ENCODE peak calls at places on chromosome 11, in five cellular contexts. C, E, U, J and H are unnamed samples.

GRCh38 chr11:93059074-93059957 is 89.9 kb downstream of the MTNR1B start:
- DNase-seq in C (no peak), E (no peak), U (no peak), J (no peak), H (no peak)

GRCh38 chr11:32987851-32988250 is 27.8 kb upstream of the DEPDC7 start:
- DNase-seq in C (no peak), E (no peak), U (no peak), J (peak; percentile 37), H (no peak)

GRCh38 chr11:65489706-65490310 is 9.0 kb upstream of the MALAT1 start:
- DNase-seq in C (no peak), E (no peak), U (no peak), J (peak; percentile 48), H (no peak)

GRCh38 chr11:114154271-114155047 is 94.9 kb downstream of the ZBTB16 start:
- DNase-seq in C (no peak), E (no peak), U (peak; percentile 81), J (no peak), H (peak; percentile 98)

GRCh38 chr11:126282361-126282741 is 542 bp upstream of the TIRAP start:
- DNase-seq in C (peak; percentile 72), E (no peak), U (peak; percentile 63), J (peak; percentile 34), H (no peak)

GRCh38 chr11:4181780-4182721 is 87.5 kb downstream of the RRM1 start:
- DNase-seq in C (no peak), E (peak; percentile 57), U (peak; percentile 83), J (peak; percentile 82), H (peak; percentile 94)

GRCh38 chr11:122721964-122722266 is 66.4 kb downstream of the UBASH3B start:
- DNase-seq in C (no peak), E (peak; percentile 16), U (no peak), J (no peak), H (no peak)

GRCh38 chr11:106344392-106344791 is 266.9 kb downstream of the AASDHPPT start:
- DNase-seq in C (no peak), E (no peak), U (no peak), J (no peak), H (no peak)

GRCh38 chr11:65695459-65696241 is 16.4 kb upstream of the KAT5 start:
- DNase-seq in C (no peak), E (peak; percentile 26), U (no peak), J (peak; percentile 91), H (no peak)

GRCh38 chr11:73173755-73174494 is 31.8 kb upstream of the FCHSD2 start:
- DNase-seq in C (peak; percentile 85), E (no peak), U (peak; percentile 95), J (peak; percentile 56), H (no peak)

GRCh38 chr11:5596611-5597201 is at the start of gene TRIM6:
- DNase-seq in C (peak; percentile 73), E (no peak), U (peak; percentile 54), J (peak; percentile 35), H (no peak)

GRCh38 chr11:9459573-9460321 is 1.1 kb upstream of the ZNF143 start:
- DNase-seq in C (no peak), E (peak; percentile 22), U (no peak), J (no peak), H (peak; percentile 87)

GRCh38 chr11:19193916-19194315 is 7.9 kb downstream of the CSRP3 start:
- DNase-seq in C (no peak), E (no peak), U (no peak), J (no peak), H (no peak)

GRCh38 chr11:65606876-65607613 is 7.0 kb downstream of the MAP3K11 start:
- DNase-seq in C (peak; percentile 95), E (peak; percentile 89), U (peak; percentile 70), J (peak; percentile 95), H (no peak)

GRCh38 chr11:27455667-27456066 is 16.9 kb downstream of the LGR4 start:
- DNase-seq in C (no peak), E (no peak), U (no peak), J (no peak), H (no peak)

GRCh38 chr11:21625982-21626381 is 566.9 kb upstream of the ANO5 start:
- DNase-seq in C (no peak), E (no peak), U (no peak), J (no peak), H (no peak)

GRCh38 chr11:45922425-45923082 is at the start of gene LARGE2:
- DNase-seq in C (no peak), E (no peak), U (no peak), J (peak; percentile 78), H (no peak)

GRCh38 chr11:64388911-64389310 is 29.9 kb downstream of the RPS6KA4 start:
- DNase-seq in C (no peak), E (no peak), U (no peak), J (no peak), H (no peak)

GRCh38 chr11:47689480-47689879 is 25.7 kb downstream of the AGBL2 start:
- DNase-seq in C (no peak), E (no peak), U (no peak), J (no peak), H (no peak)

GRCh38 chr11:1195690-1196515 is 27.0 kb upstream of the MUC5B start:
- DNase-seq in C (peak; percentile 58), E (no peak), U (no peak), J (no peak), H (no peak)

GRCh38 chr11:112288021-112288420 is 27.4 kb upstream of the PLET1 start:
- DNase-seq in C (no peak), E (no peak), U (no peak), J (no peak), H (no peak)

GRCh38 chr11:111793863-111794262 is 27.7 kb upstream of the PPP2R1B start:
- DNase-seq in C (no peak), E (no peak), U (peak; percentile 64), J (no peak), H (no peak)

GRCh38 chr11:134944131-134944530 is 532.1 kb upstream of the B3GAT1 start:
- DNase-seq in C (no peak), E (no peak), U (no peak), J (no peak), H (no peak)

GRCh38 chr11:68665471-68665870 is 18.9 kb upstream of the GAL start:
- DNase-seq in C (no peak), E (no peak), U (no peak), J (no peak), H (no peak)

GRCh38 chr11:37861671-37862070 is 1263.6 kb upstream of the RAG2 start:
- DNase-seq in C (no peak), E (no peak), U (no peak), J (no peak), H (no peak)

GRCh38 chr11:68136866-68137265 is 15.7 kb upstream of the CHKA start:
- DNase-seq in C (no peak), E (no peak), U (no peak), J (peak; percentile 20), H (no peak)

GRCh38 chr11:22624742-22625447 is 728 bp downstream of the FANCF start:
- DNase-seq in C (no peak), E (peak; percentile 12), U (peak; percentile 73), J (peak; percentile 73), H (peak; percentile 94)

GRCh38 chr11:1548221-1549070 is 23.6 kb downstream of the DUSP8 start:
- DNase-seq in C (peak; percentile 82), E (peak; percentile 62), U (peak; percentile 79), J (peak; percentile 86), H (no peak)

GRCh38 chr11:118697346-118697745 is 17.9 kb upstream of the TREH start:
- DNase-seq in C (no peak), E (no peak), U (no peak), J (no peak), H (no peak)
- H3K36me3 ChIP-seq in C (no peaks in the 10 kb centered on the region), E (no peaks in the 10 kb centered on the region), U (no peaks in the 10 kb centered on the region), J (no peaks in the 10 kb centered on the region), H (no peaks in the 10 kb centered on the region)

GRCh38 chr11:102320166-102320565 is 2.9 kb downstream of the BIRC3 start:
- DNase-seq in C (no peak), E (no peak), U (no peak), J (no peak), H (no peak)
- H3K4me3 ChIP-seq in C (no peak overlapping the region), E (no peak overlapping the region), U (no peak overlapping the region), J (peak overlapping the region; percentile 67), H (no peak overlapping the region)

GRCh38 chr11:76680517-76681425 is 10.2 kb upstream of the LRRC32 start:
- DNase-seq in C (peak; percentile 84), E (peak; percentile 41), U (peak; percentile 70), J (peak; percentile 66), H (no peak)
- TF ChIP-seq POLR2A in C (no peak), E (no peak), U (no peak), J (no peak), H (no peak)

DNA sequence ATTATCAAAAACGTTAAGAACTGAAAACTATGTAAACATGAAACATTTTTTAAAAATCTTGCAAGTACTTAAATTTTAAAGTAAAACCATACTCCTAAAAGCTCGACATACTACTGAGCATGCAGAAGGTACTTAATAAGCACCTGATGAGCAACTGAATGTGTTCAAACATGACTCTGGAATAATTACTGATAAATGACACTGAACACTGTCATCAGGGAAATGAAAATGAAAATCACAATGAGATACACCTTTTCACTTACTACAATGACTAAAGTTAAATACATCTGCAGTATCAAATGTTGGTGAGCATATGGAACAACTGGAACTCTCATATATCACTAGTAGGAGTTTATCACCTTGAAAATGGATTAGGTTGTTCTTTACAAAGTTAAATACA is 65.2 kb downstream of the PICALM start:
- DNase-seq in C (no peak), E (no peak), U (no peak), J (no peak), H (no peak)
- H3K36me3 ChIP-seq in C (peaks cover 14% of the 10 kb centered on the region), E (peaks cover 32% of the 10 kb centered on the region), U (peaks cover 88% of the 10 kb centered on the region), J (peaks cover 97% of the 10 kb centered on the region), H (peaks cover 92% of the 10 kb centered on the region)

GRCh38 chr11:11550534-11550933 is 71.3 kb downstream of the GALNT18 start:
- DNase-seq in C (no peak), E (no peak), U (no peak), J (no peak), H (no peak)

GRCh38 chr11:11558352-11558751 is 63.5 kb downstream of the GALNT18 start:
- DNase-seq in C (no peak), E (no peak), U (no peak), J (no peak), H (no peak)

GRCh38 chr11:11555228-11555627 is 66.6 kb downstream of the GALNT18 start:
- DNase-seq in C (no peak), E (no peak), U (no peak), J (peak; percentile 38), H (no peak)

GRCh38 chr11:11552688-11553087 is 69.1 kb downstream of the GALNT18 start:
- DNase-seq in C (no peak), E (no peak), U (no peak), J (no peak), H (no peak)

DNA sequence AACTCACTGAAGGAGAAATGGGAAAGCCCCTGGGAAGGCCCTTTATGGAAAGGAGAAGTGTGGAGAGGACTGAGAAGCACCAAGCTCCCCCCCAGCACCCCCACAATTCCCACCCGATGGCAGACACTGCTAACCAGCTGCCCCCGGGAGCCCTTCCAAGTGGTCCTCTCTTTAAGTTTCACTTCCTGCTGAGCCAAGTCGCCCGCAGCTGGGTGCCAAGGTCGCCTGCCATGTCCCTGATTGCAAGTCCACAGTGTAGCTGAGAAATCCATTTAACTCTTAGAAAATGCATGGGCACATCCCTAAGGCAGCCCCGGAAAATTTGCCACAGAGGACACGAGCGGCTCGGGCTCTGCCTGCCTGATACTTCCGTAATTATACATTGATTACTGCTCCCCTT is 68.2 kb downstream of the GALNT18 start:
- DNase-seq in C (no peak), E (no peak), U (no peak), J (no peak), H (no peak)
- H3K4me3 ChIP-seq in C (no peak overlapping the region), E (no peak overlapping the region), U (no peak overlapping the region), J (no peak overlapping the region), H (no peak overlapping the region)